ENCODE peak calls at places on chromosomes 13 and 19, in ten cellular contexts. E, G, M, F, Y, P, R, L, K and O are unnamed samples.
A peak's percentile ranks its signal among the peaks of the same experiment; 100 is the strongest.

GRCh38 chr19:2167896-2168618 is 4.3 kb downstream of the DOT1L start:
- DNase-seq in E (no peak), G (no peak), M (peak; percentile 47), F (peak; percentile 63), Y (peak; percentile 44), P (no peak), R (peak; percentile 94), L (peak; percentile 21), K (peak; percentile 61), O (peak; percentile 45)

GRCh38 chr13:45786293-45786920 is 65.1 kb downstream of the SIAH3 start:
- DNase-seq in E (peak; percentile 34), G (no peak), M (no peak), F (no peak), Y (no peak), P (no peak), R (peak; percentile 74), L (no peak), K (no peak), O (peak; percentile 34)

GRCh38 chr13:114161644-114162532 is 17.2 kb upstream of the CFAP97D2 start:
- DNase-seq in E (no peak), G (peak; percentile 59), M (peak; percentile 82), F (peak; percentile 84), Y (peak; percentile 19), P (no peak), R (peak; percentile 87), L (no peak), K (peak; percentile 34), O (no peak)

GRCh38 chr19:3096267-3096901 is 2.2 kb downstream of the GNA11 start:
- DNase-seq in E (no peak), G (peak; percentile 56), M (peak; percentile 68), F (peak; percentile 43), Y (no peak), P (no peak), R (peak; percentile 59), L (no peak), K (no peak), O (no peak)

GRCh38 chr19:43755256-43755801 is 567 bp upstream of the SMG9 start:
- DNase-seq in E (peak; percentile 87), G (peak; percentile 86), M (peak; percentile 90), F (peak; percentile 90), Y (peak; percentile 61), P (peak; percentile 73), R (peak; percentile 93), L (peak; percentile 89), K (peak; percentile 55), O (peak; percentile 83)

GRCh38 chr19:2209408-2209807 is 26.7 kb downstream of the PLEKHJ1 start:
- DNase-seq in E (no peak), G (no peak), M (no peak), F (no peak), Y (no peak), P (no peak), R (no peak), L (no peak), K (no peak), O (no peak)

GRCh38 chr19:5990289-5990797 is 12.4 kb upstream of the RANBP3 start:
- DNase-seq in E (no peak), G (no peak), M (no peak), F (no peak), Y (no peak), P (no peak), R (no peak), L (no peak), K (no peak), O (no peak)

GRCh38 chr13:27976362-27977177 is 7.5 kb upstream of the CDX2 start:
- DNase-seq in E (no peak), G (peak; percentile 23), M (no peak), F (no peak), Y (no peak), P (no peak), R (no peak), L (no peak), K (no peak), O (no peak)

GRCh38 chr13:65892859-65893258 is 1337.3 kb downstream of the PCDH9 start:
- DNase-seq in E (no peak), G (no peak), M (no peak), F (no peak), Y (peak; percentile 7), P (no peak), R (no peak), L (no peak), K (no peak), O (no peak)

GRCh38 chr13:101751488-101751887 is 299.0 kb downstream of the ITGBL1 start:
- DNase-seq in E (peak; percentile 31), G (no peak), M (no peak), F (no peak), Y (peak; percentile 77), P (no peak), R (no peak), L (no peak), K (peak; percentile 59), O (no peak)

GRCh38 chr19:8017808-8018207 is 12.4 kb upstream of the ELAVL1 start:
- DNase-seq in E (no peak), G (no peak), M (peak; percentile 41), F (peak; percentile 51), Y (no peak), P (peak; percentile 31), R (no peak), L (peak; percentile 76), K (no peak), O (no peak)

GRCh38 chr13:43232144-43232840 is 208.9 kb downstream of the DNAJC15 start:
- DNase-seq in E (no peak), G (no peak), M (no peak), F (no peak), Y (no peak), P (no peak), R (no peak), L (no peak), K (peak; percentile 72), O (no peak)

GRCh38 chr13:19781526-19781925 is 1.2 kb downstream of the PSPC1 start:
- DNase-seq in E (peak; percentile 10), G (no peak), M (no peak), F (no peak), Y (no peak), P (no peak), R (no peak), L (no peak), K (no peak), O (no peak)

GRCh38 chr13:19845758-19846157 is 17.7 kb downstream of the ZMYM5 start:
- DNase-seq in E (peak; percentile 32), G (no peak), M (peak; percentile 23), F (no peak), Y (peak; percentile 99), P (no peak), R (no peak), L (no peak), K (peak; percentile 98), O (no peak)

GRCh38 chr19:17184381-17184841 is 30.7 kb upstream of the USE1 start:
- DNase-seq in E (no peak), G (no peak), M (no peak), F (peak; percentile 26), Y (peak; percentile 7), P (peak; percentile 66), R (no peak), L (peak; percentile 61), K (no peak), O (no peak)

GRCh38 chr13:52846567-52847321 is 1.7 kb downstream of the PCDH8 start:
- DNase-seq in E (peak; percentile 75), G (no peak), M (peak; percentile 63), F (peak; percentile 54), Y (peak; percentile 2), P (no peak), R (peak; percentile 79), L (no peak), K (peak; percentile 25), O (peak; percentile 72)

GRCh38 chr13:105410602-105411001 is 1124.9 kb downstream of the EFNB2 start:
- DNase-seq in E (peak; percentile 3), G (peak; percentile 63), M (peak; percentile 69), F (peak; percentile 21), Y (peak; percentile 12), P (peak; percentile 9), R (peak; percentile 42), L (no peak), K (no peak), O (peak; percentile 63)

GRCh38 chr19:3471954-3472655 is 8.2 kb downstream of the SMIM24 start:
- DNase-seq in E (peak; percentile 87), G (no peak), M (no peak), F (peak; percentile 32), Y (no peak), P (peak; percentile 57), R (no peak), L (peak; percentile 39), K (no peak), O (no peak)

GRCh38 chr19:50026550-50026906 is 723 bp downstream of the ZNF473 start:
- DNase-seq in E (no peak), G (no peak), M (no peak), F (no peak), Y (no peak), P (no peak), R (no peak), L (no peak), K (no peak), O (no peak)
- H3K4me3 ChIP-seq in E (peak overlapping the region; percentile 85), G (peak overlapping the region; percentile 65), M (peak overlapping the region; percentile 96), F (peak overlapping the region; percentile 65), Y (no peak overlapping the region), P (peak overlapping the region; percentile 88), R (peak overlapping the region; percentile 17), L (peak overlapping the region; percentile 94), K (peak overlapping the region; percentile 91), O (no peak overlapping the region)

DNA sequence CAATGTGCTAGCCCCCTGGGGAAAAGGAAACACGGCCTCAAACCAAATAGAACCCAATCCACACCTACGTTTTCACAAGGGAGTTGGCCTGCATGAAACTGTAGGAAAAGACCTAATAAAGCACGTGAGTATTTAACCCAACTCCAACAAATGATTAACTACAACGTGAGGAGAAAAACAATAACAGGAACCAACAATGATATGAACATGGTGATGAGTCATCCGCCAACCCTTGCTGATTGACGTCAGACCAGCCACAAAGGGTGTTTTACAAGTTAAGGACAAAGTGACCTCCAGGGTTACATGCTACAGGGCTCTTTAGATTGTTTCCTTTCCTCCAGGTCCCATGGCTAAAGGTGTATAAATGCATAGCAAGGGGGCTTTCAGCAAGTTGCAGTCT is 460.5 kb downstream of the COG6 start:
- DNase-seq in E (no peak), G (no peak), M (peak; percentile 75), F (peak; percentile 79), Y (peak; percentile 40), P (peak; percentile 25), R (no peak), L (no peak), K (peak; percentile 83), O (peak; percentile 58)
- H3K4me1 ChIP-seq in E (no peaks in the 10 kb centered on the region), G (no peaks in the 10 kb centered on the region), M (no peaks in the 10 kb centered on the region), F (peaks cover 9% of the 10 kb centered on the region), Y (no peaks in the 10 kb centered on the region), P (no peaks in the 10 kb centered on the region), R (peaks cover 9% of the 10 kb centered on the region), L (peaks cover 9% of the 10 kb centered on the region), K (no peaks in the 10 kb centered on the region), O (peaks cover 17% of the 10 kb centered on the region)

DNA sequence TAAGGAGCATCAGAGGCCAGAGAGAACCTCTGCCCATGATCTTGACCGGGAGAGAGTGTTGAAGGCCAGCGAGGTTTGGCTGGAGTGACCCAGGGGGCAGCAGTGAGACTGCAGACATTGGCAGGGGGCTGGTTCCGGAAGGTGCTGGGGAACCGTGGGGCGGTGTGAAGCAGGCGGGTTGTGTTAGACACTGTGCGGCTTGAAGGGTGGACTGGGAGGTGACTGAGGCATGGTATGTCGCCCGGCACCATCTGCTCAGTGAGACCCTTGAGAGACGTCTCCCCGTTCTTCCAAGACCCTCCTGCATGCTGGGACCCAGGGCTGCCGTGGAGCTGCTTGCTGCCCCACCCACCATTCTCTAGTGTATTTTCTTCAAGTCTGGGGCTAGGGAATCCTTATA is 24.6 kb downstream of the CARM1 start:
- DNase-seq in E (no peak), G (no peak), M (no peak), F (no peak), Y (no peak), P (no peak), R (no peak), L (no peak), K (no peak), O (no peak)
- TF ChIP-seq CTCF in E (peak; percentile 22), G (no peak), M (no peak), F (no peak), Y (no peak), P (no peak), R (no peak), L (peak; percentile 37), K (no peak), O (no peak)

GRCh38 chr19:918152-918437 is 962 bp downstream of the KISS1R start:
- DNase-seq in E (no peak), G (no peak), M (no peak), F (no peak), Y (no peak), P (no peak), R (no peak), L (no peak), K (no peak), O (no peak)
- H3K4me3 ChIP-seq in E (no peak overlapping the region), G (no peak overlapping the region), M (no peak overlapping the region), F (peak overlapping the region; percentile 44), Y (no peak overlapping the region), P (peak overlapping the region; percentile 53), R (no peak overlapping the region), L (no peak overlapping the region), K (no peak overlapping the region), O (no peak overlapping the region)